ENCODE peak calls at places on chromosomes 7 and 10, in nine cellular contexts. D is epithelial cell of esophagus; X is GM10248; F is brain microvascular endothelial cell; E is A549; N is cardiac fibroblast; M is fibroblast of the aortic adventitia; C is CD4-positive, alpha-beta T cell; B is thoracic aorta. O is an unnamed sample.

GRCh38 chr10:50601974-50602373 is 21.8 kb downstream of the SGMS1 start:
- DNase-seq in D (no peak), X (no peak), N (no peak), E (no peak), M (no peak), B (no peak), F (no peak), C (no peak), O (no peak)

GRCh38 chr10:11396311-11396960 is 215.0 kb downstream of the USP6NL start:
- DNase-seq in E (no peak), X (no peak), B (no peak), N (no peak), C (no peak), D (no peak), F (no peak), M (no peak), O (no peak)

GRCh38 chr10:131977323-131978096 is 4.2 kb downstream of the BNIP3 start:
- DNase-seq in E (no peak), F (no peak), D (no peak), M (no peak), N (no peak), B (no peak), C (no peak), X (no peak), O (no peak)

GRCh38 chr7:38744746-38745145 is 113.6 kb upstream of the AMPH start:
- DNase-seq in N (peak), B (no peak), C (no peak), F (peak), D (peak), M (peak), E (no peak), X (no peak), O (peak)

GRCh38 chr10:17210361-17210760 is 8.9 kb upstream of the TRDMT1 start:
- DNase-seq in N (peak), M (peak), C (no peak), D (no peak), E (no peak), B (no peak), X (no peak), F (no peak), O (no peak)

GRCh38 chr10:124142296-124142853 is 49.0 kb upstream of the CHST15 start:
- DNase-seq in D (no peak), B (no peak), X (no peak), F (no peak), C (no peak), M (no peak), N (no peak), E (no peak), O (no peak)

GRCh38 chr7:77399838-77400237 is 16.3 kb downstream of the GSAP start:
- DNase-seq in C (no peak), D (no peak), B (no peak), M (no peak), E (no peak), N (no peak), F (no peak), X (no peak), O (no peak)

GRCh38 chr7:35645691-35646090 is 49.2 kb downstream of the HERPUD2 start:
- DNase-seq in C (no peak), X (no peak), N (no peak), D (no peak), F (no peak), E (no peak), B (no peak), M (no peak), O (peak)

GRCh38 chr7:80900583-80901576 is 18.0 kb downstream of the SEMA3C start:
- DNase-seq in N (peak), F (no peak), X (no peak), M (peak), C (no peak), D (peak), E (no peak), B (no peak), O (peak)

GRCh38 chr7:142603870-142604448 is 145.3 kb upstream of the PRSS1 start:
- DNase-seq in C (peak), F (peak), E (peak), X (peak), N (peak), D (peak), B (no peak), M (peak), O (peak)

GRCh38 chr7:101681170-101682007 is 52.3 kb upstream of the MYL10 start:
- DNase-seq in X (no peak), N (peak), F (peak), D (peak), B (peak), M (peak), E (peak), C (no peak), O (peak)

GRCh38 chr10:30151581-30152389 is 92.4 kb upstream of the JCAD start:
- DNase-seq in N (peak), F (peak), B (peak), E (no peak), X (no peak), D (peak), M (peak), C (no peak), O (peak)

GRCh38 chr7:43242628-43243255 is 130.3 kb downstream of the HECW1 start:
- DNase-seq in N (no peak), M (no peak), D (no peak), C (no peak), X (no peak), E (no peak), B (no peak), F (no peak), O (peak)

GRCh38 chr10:126663328-126663727 is 7.2 kb downstream of the C10orf90 start:
- DNase-seq in B (no peak), M (peak), F (peak), X (no peak), C (no peak), E (no peak), N (peak), D (no peak), O (peak)

GRCh38 chr10:34413920-34414319 is 401.2 kb downstream of the PARD3 start:
- DNase-seq in F (no peak), X (no peak), C (no peak), B (no peak), M (no peak), N (no peak), E (no peak), D (no peak), O (no peak)

GRCh38 chr10:27241640-27242472 is 1.3 kb upstream of the ACBD5 start:
- DNase-seq in E (peak), N (peak), M (peak), X (peak), F (peak), D (peak), C (peak), B (peak), O (peak)
- TF ChIP-seq CTCF in E (peak), N (peak), M (peak), X (peak), F (peak), D (peak), C (peak), B (peak), O (peak)

GRCh38 chr10:110679633-110680472 is 35.7 kb downstream of the RBM20 start:
- DNase-seq in D (no peak), E (no peak), F (no peak), B (no peak), X (no peak), C (no peak), N (no peak), M (no peak), O (no peak)

GRCh38 chr10:110684800-110685446 is 40.8 kb downstream of the RBM20 start:
- DNase-seq in C (no peak), M (peak), E (no peak), X (no peak), N (peak), F (peak), D (no peak), B (no peak), O (peak)

GRCh38 chr10:110682348-110682747 is 38.2 kb downstream of the RBM20 start:
- DNase-seq in X (no peak), D (no peak), E (no peak), N (no peak), F (no peak), B (no peak), M (no peak), C (no peak), O (no peak)

GRCh38 chr10:110680473-110681020 is 36.4 kb downstream of the RBM20 start:
- DNase-seq in M (no peak), C (no peak), B (no peak), D (peak), N (no peak), F (no peak), E (no peak), X (no peak), O (no peak)

GRCh38 chr10:110681023-110681681 is 37.0 kb downstream of the RBM20 start:
- DNase-seq in B (no peak), C (no peak), N (peak), F (peak), X (peak), E (peak), D (peak), M (no peak), O (peak)
- TF ChIP-seq CTCF in B (peak), C (peak), N (peak), F (peak), X (peak), E (peak), D (peak), M (peak), O (peak)

GRCh38 chr10:6191147-6191546 is 11.6 kb upstream of the PFKFB3 start:
- DNase-seq in M (no peak), E (no peak), B (no peak), X (no peak), F (no peak), D (no peak), C (no peak), N (no peak), O (no peak)
- TF ChIP-seq CTCF in M (no peak), E (no peak), B (no peak), X (no peak), F (no peak), D (no peak), C (no peak), N (no peak), O (no peak)

DNA sequence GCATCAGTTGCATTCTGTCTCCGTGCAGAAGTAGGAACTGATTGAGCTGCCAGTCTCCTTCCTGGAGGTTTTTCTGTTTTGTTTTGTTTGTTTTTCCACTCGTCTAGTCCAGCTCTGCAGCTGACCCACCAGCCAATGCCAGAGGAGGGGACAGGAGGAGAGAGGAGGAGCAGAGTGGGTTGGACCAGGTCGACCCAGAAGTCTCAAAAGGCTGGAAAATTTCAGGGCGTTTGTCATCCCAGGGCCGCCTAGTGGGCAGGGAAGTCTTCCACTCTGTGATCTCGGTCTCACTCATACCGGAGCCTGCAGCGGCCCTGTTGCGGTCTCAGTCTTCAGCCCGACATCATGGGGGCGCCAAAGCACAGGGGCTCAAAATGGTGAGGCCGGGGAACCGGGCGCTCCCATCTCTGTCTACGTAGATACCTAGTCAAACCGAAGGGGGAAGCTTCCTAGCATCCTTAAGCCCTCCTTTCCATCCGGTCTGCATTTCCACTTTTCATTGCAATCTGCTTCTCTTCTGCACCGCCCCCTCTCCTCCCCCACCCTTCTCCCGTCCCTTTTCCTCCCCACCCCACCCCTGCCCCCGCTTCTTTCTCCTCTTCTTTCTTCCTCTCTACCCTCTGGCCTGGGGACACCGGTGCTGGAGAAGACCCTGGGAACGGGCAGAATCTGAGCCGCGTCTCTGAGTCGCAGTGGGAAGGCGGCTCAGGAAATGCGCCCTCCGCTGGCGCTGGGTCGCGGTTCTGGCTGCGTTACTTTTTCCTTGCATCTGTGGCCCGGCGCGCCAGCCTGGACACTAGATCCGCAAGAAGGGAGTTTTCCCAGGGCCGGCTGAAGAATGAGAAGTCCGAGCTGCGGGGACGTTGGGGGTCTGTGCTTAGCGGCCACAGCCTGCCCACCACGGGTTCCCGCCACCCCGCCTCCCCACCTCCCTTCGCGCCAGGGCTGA is 16.2 kb upstream of the PAX2 start:
- DNase-seq in D (peak), N (peak), E (peak), M (peak), B (no peak), C (no peak), X (no peak), F (no peak), O (peak)
- TF ChIP-seq CTCF in D (peak), N (peak), E (peak), M (peak), B (no peak), C (no peak), X (peak), F (peak), O (peak)

DNA sequence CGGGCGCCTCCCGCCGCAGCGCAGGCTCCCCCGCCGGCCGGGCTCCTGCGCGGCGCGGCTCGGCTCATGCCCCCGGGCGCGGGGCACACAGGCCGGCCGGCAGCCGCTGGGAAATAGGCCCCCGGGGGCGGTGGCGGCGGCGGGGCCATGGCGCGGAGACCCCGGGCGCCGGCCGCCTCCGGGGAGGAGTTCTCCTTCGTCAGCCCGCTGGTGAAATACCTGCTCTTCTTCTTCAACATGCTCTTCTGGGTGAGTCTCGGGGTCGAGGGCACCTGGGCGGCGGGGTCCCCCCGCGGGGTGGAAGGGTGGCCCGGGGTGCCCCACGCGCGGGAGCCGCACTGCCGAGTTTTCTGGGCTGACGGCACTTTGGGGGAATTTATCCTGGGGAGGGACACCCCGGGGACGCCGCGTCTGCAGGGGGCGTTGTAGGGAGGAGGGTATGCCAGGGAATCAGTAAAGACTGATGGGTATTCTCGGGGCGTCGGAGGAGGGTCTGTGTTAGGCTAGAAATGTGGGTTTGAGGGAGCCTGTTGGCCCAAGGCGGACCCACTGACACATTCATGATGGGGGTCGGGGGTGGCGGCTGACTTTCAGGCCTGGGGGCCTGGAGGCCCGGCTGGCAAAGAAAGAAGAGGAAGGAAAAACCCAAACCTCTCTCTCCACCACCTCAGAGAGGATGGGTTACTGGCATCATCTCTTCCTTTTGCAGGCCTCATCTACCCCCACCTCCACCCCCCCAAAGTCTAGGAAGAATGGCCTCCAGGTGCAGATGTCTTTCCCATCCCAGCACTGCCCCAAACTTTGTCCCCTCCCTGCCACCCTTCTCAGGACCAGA is 544 bp downstream of the TSPAN33 start:
- DNase-seq in C (no peak), E (no peak), B (no peak), M (no peak), N (no peak), F (no peak), X (no peak), D (no peak), O (no peak)
- TF ChIP-seq CTCF in C (peak), E (peak), B (no peak), M (no peak), N (no peak), F (peak), X (peak), D (peak), O (peak)

DNA sequence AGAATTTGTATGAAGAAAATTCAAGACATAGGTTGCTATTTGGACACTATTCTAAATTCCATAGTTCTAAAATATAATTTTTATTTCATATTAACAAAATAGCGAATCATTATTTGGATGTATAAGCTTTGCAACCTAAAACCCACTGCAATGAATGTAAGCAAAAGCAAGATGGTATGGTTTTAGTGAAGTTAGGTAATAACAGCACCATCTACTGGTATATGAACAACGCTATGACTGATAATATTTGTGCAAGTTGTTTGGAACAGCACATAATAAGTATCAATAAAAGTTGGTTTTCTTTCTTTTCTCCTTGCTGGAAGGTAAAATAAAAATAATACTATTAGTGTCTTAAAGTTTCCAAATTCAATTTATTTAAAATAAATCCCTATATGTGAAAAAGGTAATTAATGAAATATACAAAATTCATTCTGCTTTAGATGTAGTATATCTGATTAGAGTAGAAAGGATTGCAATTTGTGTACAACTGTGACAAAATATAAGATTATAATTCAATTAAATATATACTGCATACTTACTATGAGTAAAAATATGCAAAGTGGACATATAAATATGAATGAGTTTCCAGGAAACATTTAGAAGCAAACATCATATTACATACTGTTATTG is 79.0 kb upstream of the LSM8 start:
- DNase-seq in B (no peak), X (no peak), F (no peak), M (peak), D (peak), E (no peak), N (peak), C (no peak), O (peak)
- TF ChIP-seq CTCF in B (no peak), X (peak), F (peak), M (peak), D (peak), E (peak), N (peak), C (no peak), O (peak)

GRCh38 chr7:150409300-150410030 is 30.3 kb downstream of the ZNF775 start:
- DNase-seq in F (no peak), E (no peak), M (no peak), C (no peak), X (no peak), D (no peak), N (no peak), B (no peak), O (no peak)

GRCh38 chr7:150412016-150412415 is 32.9 kb downstream of the ZNF775 start:
- DNase-seq in F (no peak), X (no peak), B (no peak), D (no peak), C (no peak), E (no peak), M (no peak), N (no peak), O (no peak)

GRCh38 chr7:150410131-150410530 is 31.0 kb downstream of the ZNF775 start:
- DNase-seq in C (no peak), N (no peak), E (no peak), B (no peak), M (no peak), F (no peak), X (no peak), D (no peak), O (no peak)

GRCh38 chr7:150411606-150412005 is 32.5 kb downstream of the ZNF775 start:
- DNase-seq in E (no peak), M (no peak), B (no peak), C (no peak), X (no peak), N (no peak), D (no peak), F (no peak), O (no peak)

DNA sequence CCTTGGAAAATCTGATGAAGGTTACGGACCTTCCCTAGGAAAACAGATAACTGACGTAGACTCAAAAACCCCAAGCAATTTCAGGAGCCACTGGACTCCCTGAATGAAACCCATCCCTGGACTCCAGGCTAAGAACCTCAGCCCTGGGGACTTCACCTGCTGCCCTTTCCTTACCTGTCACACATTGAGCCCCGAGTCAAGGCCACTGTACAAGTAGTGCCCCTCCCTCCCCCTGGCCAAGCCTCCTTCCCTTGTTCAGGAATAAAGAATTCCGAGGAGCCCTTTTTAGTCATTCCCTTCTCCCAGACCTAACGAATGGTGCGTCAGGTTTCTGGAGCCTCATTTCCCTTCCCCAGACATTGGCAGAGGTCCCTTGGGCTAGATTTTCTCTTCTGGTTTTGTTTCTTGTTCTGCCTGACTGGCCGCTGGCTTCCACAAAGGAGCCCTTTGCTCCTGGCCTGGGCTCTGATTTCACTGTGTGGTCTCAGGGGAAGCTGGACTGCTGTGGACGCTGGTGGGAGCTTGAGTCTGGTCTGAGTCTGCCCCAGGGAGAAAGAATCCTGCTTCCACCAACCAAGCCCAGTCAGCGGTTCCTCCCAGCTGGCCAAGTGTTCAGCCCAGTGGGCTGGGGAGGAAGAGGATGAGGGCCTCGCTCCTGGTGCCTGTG is 31.7 kb downstream of the ZNF775 start:
- DNase-seq in C (no peak), N (no peak), E (no peak), F (no peak), X (no peak), B (no peak), M (peak), D (no peak), O (no peak)
- TF ChIP-seq CTCF in C (no peak), N (no peak), E (no peak), F (no peak), X (no peak), B (no peak), M (no peak), D (no peak), O (no peak)

GRCh38 chr10:32163076-32163773 is 107.0 kb upstream of the KIF5B start:
- DNase-seq in B (no peak), C (no peak), M (no peak), N (no peak), F (no peak), X (no peak), E (no peak), D (no peak), O (no peak)
- TF ChIP-seq CTCF in B (no peak), C (no peak), M (no peak), N (no peak), F (no peak), X (no peak), E (no peak), D (no peak), O (no peak)

O was measured in choroid plexus epithelial cell.